ENCODE peak calls at places on chromosomes 16 and 17, in five cellular contexts. S is pancreas; X is hypothalamus; Y is EH; K is stimulated activated CD4-positive, alpha-beta T cell treated with anti-CD3 and anti-CD28 coated beads, Interleukin-12 subunit alpha, Interleukin-12 subunit beta, amount 100 ng/mL, for 4 hours. J is an unnamed sample.

GRCh38 chr17:14068542-14069250 is 608 bp upstream of the COX10 start:
- DNase-seq in S (no peak), X (no peak), Y (no peak), K (no peak), J (no peak)

GRCh38 chr17:82449136-82449882 is 1.2 kb downstream of the CYBC1 start:
- DNase-seq in S (no peak), X (no peak), Y (no peak), K (peak), J (peak)

GRCh38 chr17:44350733-44351226 is 5.7 kb downstream of the GRN start:
- DNase-seq in S (peak), X (peak), Y (peak), K (peak), J (peak)

GRCh38 chr17:61849674-61850073 is 13.7 kb downstream of the BRIP1 start:
- DNase-seq in S (no peak), X (no peak), Y (peak), K (no peak), J (no peak)

GRCh38 chr17:10114931-10115535 is 83.4 kb downstream of the GAS7 start:
- DNase-seq in S (peak), X (peak), Y (peak), K (peak), J (peak)

GRCh38 chr16:89037261-89038152 is 56.1 kb upstream of the ACSF3 start:
- DNase-seq in S (peak), X (no peak), Y (peak), K (peak), J (no peak)

GRCh38 chr16:23837553-23838308 is 1.9 kb downstream of the PRKCB start:
- DNase-seq in S (no peak), X (no peak), Y (no peak), K (no peak), J (no peak)

GRCh38 chr16:87724490-87725291 is 41.1 kb downstream of the KLHDC4 start:
- DNase-seq in S (no peak), X (no peak), Y (no peak), K (no peak), J (no peak)

GRCh38 chr17:36837616-36838272 is 99.5 kb upstream of the LHX1 start:
- DNase-seq in S (no peak), X (no peak), Y (no peak), K (no peak), J (no peak)